ENCODE peak calls at places on chromosomes 1 and 21, in six cellular contexts. T, Q, C, N, W and D are unnamed samples. For H3K4me1, the result is how much of the 10 kb centered on the place peaks cover.

GRCh38 chr21:30839304-30839703 is 9.7 kb upstream of the KRTAP7-1 start:
- DNase-seq in C (no peak), W (peak), Q (no peak), N (no peak), T (peak), D (no peak)

GRCh38 chr1:204450461-204451257 is 39.0 kb upstream of the PPP1R15B start:
- DNase-seq in T (peak), Q (no peak), W (peak), C (no peak), N (no peak), D (no peak)

GRCh38 chr1:21283524-21283923 is 6.7 kb downstream of the ECE1 start:
- DNase-seq in T (no peak), C (no peak), N (no peak), Q (no peak), W (no peak), D (no peak)

GRCh38 chr1:43042773-43043470 is 84.3 kb upstream of the SLC2A1 start:
- DNase-seq in N (no peak), C (no peak), Q (no peak), W (no peak), T (no peak), D (no peak)

GRCh38 chr1:29767769-29768425 is 531.6 kb downstream of the PTPRU start:
- DNase-seq in C (no peak), W (no peak), T (peak), N (no peak), Q (no peak), D (peak)

GRCh38 chr1:115168026-115168425 is 78.7 kb upstream of the TSPAN2 start:
- DNase-seq in N (no peak), C (no peak), Q (peak), W (no peak), T (no peak), D (no peak)

GRCh38 chr1:25826571-25826970 is 6.8 kb downstream of the MTFR1L start:
- DNase-seq in T (no peak), Q (no peak), W (no peak), N (no peak), C (no peak), D (no peak)

GRCh38 chr1:215819114-215819513 is 252.0 kb downstream of the KCTD3 start:
- DNase-seq in Q (peak), W (no peak), C (peak), T (no peak), N (no peak), D (no peak)

GRCh38 chr21:34157456-34158025 is 84.2 kb downstream of the MRPS6 start:
- DNase-seq in T (no peak), N (no peak), W (no peak), Q (no peak), C (no peak), D (no peak)

GRCh38 chr1:182713939-182714338 is 29.6 kb upstream of the RGS8 start:
- DNase-seq in W (no peak), C (no peak), N (no peak), Q (no peak), T (no peak), D (no peak)

GRCh38 chr1:218809625-218810024 is 364.1 kb upstream of the LYPLAL1 start:
- DNase-seq in C (peak), W (no peak), N (no peak), Q (no peak), T (no peak), D (no peak)

GRCh38 chr1:224565186-224565585 is 50.9 kb upstream of the CNIH3 start:
- DNase-seq in N (no peak), Q (peak), T (no peak), W (no peak), C (peak), D (no peak)

GRCh38 chr21:26583737-26584136 is 10.7 kb upstream of the CYYR1 start:
- DNase-seq in W (no peak), Q (no peak), C (no peak), N (no peak), T (no peak), D (no peak)

GRCh38 chr1:2314297-2314802 is 77.0 kb downstream of the MORN1 start:
- DNase-seq in W (peak), C (no peak), T (peak), Q (peak), N (peak), D (no peak)

GRCh38 chr1:89780721-89781120 is 40.1 kb upstream of the LRRC8D start:
- DNase-seq in Q (peak), C (peak), T (no peak), W (no peak), N (no peak), D (no peak)

GRCh38 chr1:117059334-117059677 is 820 bp upstream of the TTF2 start:
- DNase-seq in W (peak), T (peak), N (peak), Q (no peak), C (no peak), D (no peak)

GRCh38 chr1:76867342-76868130 is at the start of gene ST6GALNAC5:
- DNase-seq in W (no peak), C (no peak), Q (peak), T (peak), N (no peak), D (no peak)

GRCh38 chr21:34835526-34835925 is 166.7 kb downstream of the CLIC6 start:
- DNase-seq in C (no peak), Q (no peak), T (no peak), W (no peak), N (no peak), D (peak)

GRCh38 chr1:212218911-212219310 is 66.3 kb upstream of the PPP2R5A start:
- DNase-seq in Q (peak), W (no peak), T (no peak), C (peak), N (no peak), D (no peak)

GRCh38 chr1:160993544-160993943 is 27.4 kb downstream of the F11R start:
- DNase-seq in W (no peak), N (no peak), Q (peak), C (peak), T (no peak), D (no peak)

GRCh38 chr1:173294853-173295252 is 87.7 kb upstream of the TNFSF4 start:
- DNase-seq in W (no peak), C (peak), Q (peak), N (no peak), T (no peak), D (no peak)

GRCh38 chr1:17587693-17588047 is 48.2 kb downstream of the ARHGEF10L start:
- DNase-seq in C (peak), Q (peak), T (no peak), N (no peak), W (peak), D (no peak)

GRCh38 chr1:211738709-211739301 is 63.4 kb upstream of the NEK2 start:
- DNase-seq in W (no peak), N (no peak), C (peak), Q (peak), T (no peak), D (no peak)

GRCh38 chr1:16718908-16719533 is 21.3 kb upstream of the RNU1-4 start:
- DNase-seq in Q (no peak), C (no peak), W (no peak), T (peak), N (peak), D (no peak)

GRCh38 chr1:54519709-54520108 is 28.3 kb upstream of the ACOT11 start:
- DNase-seq in W (no peak), T (no peak), Q (no peak), C (no peak), N (no peak), D (no peak)
- TF ChIP-seq CTCF in W (peak), T (peak), Q (no peak), C (no peak), N (no peak), D (no peak)

GRCh38 chr1:107680579-107680985 is 284.4 kb downstream of the VAV3 start:
- DNase-seq in T (peak), Q (no peak), W (no peak), N (no peak), C (no peak), D (no peak)

GRCh38 chr1:107678993-107679392 is 286.0 kb downstream of the VAV3 start:
- DNase-seq in C (no peak), T (no peak), N (no peak), Q (no peak), W (no peak), D (no peak)

GRCh38 chr1:107677674-107678073 is 287.3 kb downstream of the VAV3 start:
- DNase-seq in N (no peak), T (no peak), C (no peak), W (no peak), Q (no peak), D (no peak)

GRCh38 chr1:107681001-107681479 is 283.9 kb downstream of the VAV3 start:
- DNase-seq in N (no peak), W (no peak), T (peak), C (no peak), Q (no peak), D (no peak)

DNA sequence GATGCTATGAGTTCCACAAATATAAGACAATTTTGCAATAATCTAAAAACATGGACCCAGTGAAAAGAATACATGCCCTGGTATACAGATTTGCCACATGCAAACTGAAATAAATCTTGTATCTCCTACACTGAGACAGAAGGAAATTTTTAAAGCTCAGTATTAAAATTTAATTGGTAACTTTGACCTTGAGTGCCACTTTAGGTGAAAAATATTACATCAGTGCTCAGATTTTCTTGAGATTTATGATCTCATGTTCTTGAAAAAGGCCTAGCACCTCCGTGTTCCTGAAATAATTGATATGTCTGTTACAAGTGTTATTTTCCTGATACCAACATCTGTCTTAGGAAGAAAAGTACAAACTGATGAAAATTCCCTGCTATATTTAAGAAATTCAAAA is 285.5 kb downstream of the VAV3 start:
- DNase-seq in T (no peak), C (no peak), W (no peak), N (no peak), Q (no peak), D (no peak)
- H3K4me1 ChIP-seq in T (under half), C (under half), W (under half), N (under half), Q (under half), D (under half)

GRCh38 chr1:12063141-12064072 is at the start of gene TNFRSF8:
- DNase-seq in C (no peak), N (no peak), Q (peak), T (no peak), W (no peak), D (no peak)
- H3K4me3 ChIP-seq in C (no peak), N (peak), Q (peak), T (no peak), W (no peak), D (peak)

GRCh38 chr1:183956559-183957188 is 80.9 kb downstream of the COLGALT2 start:
- DNase-seq in N (no peak), W (no peak), T (no peak), Q (peak), C (peak), D (no peak)
- TF ChIP-seq CTCF in N (no peak), W (no peak), T (no peak), Q (peak), C (peak), D (no peak)

GRCh38 chr21:38817371-38818335 is 11.9 kb downstream of the ETS2 start:
- DNase-seq in N (no peak), C (peak), T (no peak), Q (peak), W (no peak), D (no peak)
- H3K4me1 ChIP-seq in N (under half), C (under half), T (under half), Q (under half), W (under half), D (under half)

DNA sequence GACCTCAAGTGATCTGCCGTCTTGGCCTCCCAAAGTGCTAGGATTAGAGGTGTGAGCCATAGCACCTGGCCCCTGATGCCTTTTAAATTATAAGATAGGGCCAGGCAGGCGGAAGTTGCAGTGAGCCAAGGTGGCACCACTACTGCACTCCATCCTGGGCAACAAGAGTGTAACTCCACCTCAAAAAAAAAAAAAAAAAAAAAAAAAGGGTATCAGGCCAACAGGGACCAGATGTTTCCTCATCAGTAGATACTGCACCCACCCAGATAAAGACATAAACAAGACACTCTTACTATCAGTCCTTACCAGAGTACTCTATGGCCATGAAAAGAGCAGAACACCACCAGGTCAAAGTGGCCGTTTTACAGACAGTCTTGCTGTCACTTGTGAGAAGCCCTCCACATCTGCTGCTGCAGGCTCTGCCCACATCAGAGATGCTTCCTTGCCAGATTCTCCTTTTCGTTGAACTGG is 3.3 kb downstream of the C21orf58 start:
- DNase-seq in T (no peak), Q (no peak), N (no peak), C (no peak), W (no peak), D (no peak)
- H3K4me3 ChIP-seq in T (no peak), Q (no peak), N (no peak), C (no peak), W (no peak), D (no peak)